ENCODE peak calls at places on chromosomes 5 and 9, in eight cellular contexts. X is kidney epithelial cell, F is PC-3, H is nephron progenitor cell, E is cardiac muscle cell, G is endothelial cell of umbilical vein, I is IMR-90, J is neural crest cell. B is an unnamed sample.

GRCh38 chr5:65926893-65927292 is 518 bp downstream of the ERBIN start:
- DNase-seq in X (no peak), F (no peak), H (peak), E (peak), G (no peak), I (no peak), J (no peak), B (no peak)

GRCh38 chr9:16996901-16997491 is 126.5 kb upstream of the BNC2 start:
- DNase-seq in X (no peak), F (no peak), H (no peak), E (no peak), G (no peak), I (no peak), J (no peak), B (no peak)

GRCh38 chr9:9942764-9943424 is 669.9 kb downstream of the PTPRD start:
- DNase-seq in X (no peak), F (peak), H (peak), E (peak), G (peak), I (peak), J (peak), B (peak)

GRCh38 chr5:5424736-5425135 is 2.3 kb downstream of the ICE1 start:
- DNase-seq in X (no peak), F (no peak), H (no peak), E (no peak), G (peak), I (no peak), J (no peak), B (no peak)

GRCh38 chr5:82287625-82288024 is 9.5 kb upstream of the RPS23 start:
- DNase-seq in X (no peak), F (no peak), H (no peak), E (no peak), G (no peak), I (no peak), J (no peak), B (no peak)

GRCh38 chr5:149412783-149413476 is 33.8 kb upstream of the IL17B start:
- DNase-seq in X (no peak), F (no peak), H (no peak), E (no peak), G (no peak), I (no peak), J (no peak), B (no peak)

GRCh38 chr5:14036514-14036913 is 92.0 kb upstream of the DNAH5 start:
- DNase-seq in X (no peak), F (peak), H (no peak), E (no peak), G (no peak), I (peak), J (no peak), B (no peak)

GRCh38 chr9:127311239-127311741 is 46.7 kb downstream of the GARNL3 start:
- DNase-seq in X (no peak), F (peak), H (peak), E (peak), G (peak), I (peak), J (peak), B (no peak)

GRCh38 chr9:129995409-129996160 is 47.4 kb downstream of the FNBP1 start:
- DNase-seq in X (no peak), F (peak), H (no peak), E (peak), G (peak), I (peak), J (no peak), B (no peak)

GRCh38 chr9:83154087-83154736 is 91.3 kb upstream of the RASEF start:
- DNase-seq in X (peak), F (peak), H (no peak), E (peak), G (no peak), I (peak), J (no peak), B (no peak)

GRCh38 chr9:128634651-128635262 is 21.9 kb downstream of the DYNC2I2 start:
- DNase-seq in X (no peak), F (no peak), H (no peak), E (no peak), G (no peak), I (no peak), J (no peak), B (no peak)

GRCh38 chr9:1969898-1970297 is 45.2 kb upstream of the SMARCA2 start:
- DNase-seq in X (no peak), F (no peak), H (no peak), E (no peak), G (no peak), I (no peak), J (no peak), B (no peak)

GRCh38 chr9:35229066-35229778 is 67.4 kb downstream of the UNC13B start:
- DNase-seq in X (no peak), F (peak), H (no peak), E (no peak), G (peak), I (no peak), J (no peak), B (no peak)

GRCh38 chr5:6837519-6838110 is 124.4 kb downstream of the TENT4A start:
- DNase-seq in X (no peak), F (peak), H (peak), E (no peak), G (peak), I (no peak), J (peak), B (peak)

GRCh38 chr5:177403194-177403825 is 2.8 kb upstream of the PFN3 start:
- DNase-seq in X (no peak), F (peak), H (peak), E (no peak), G (no peak), I (peak), J (peak), B (peak)

GRCh38 chr9:95504053-95504963 is 12.5 kb downstream of the PTCH1 start:
- DNase-seq in X (no peak), F (peak), H (peak), E (peak), G (peak), I (peak), J (no peak), B (no peak)

GRCh38 chr9:132651259-132651658 is 18.5 kb downstream of the DDX31 start:
- DNase-seq in X (no peak), F (peak), H (no peak), E (peak), G (peak), I (peak), J (peak), B (peak)

GRCh38 chr5:73818357-73818756 is 192.4 kb downstream of the ARHGEF28 start:
- DNase-seq in X (peak), F (peak), H (no peak), E (peak), G (no peak), I (peak), J (no peak), B (no peak)

GRCh38 chr5:139019880-139020279 is 144.7 kb upstream of the LRRTM2 start:
- DNase-seq in X (no peak), F (no peak), H (no peak), E (peak), G (no peak), I (no peak), J (no peak), B (no peak)

GRCh38 chr5:147310059-147310704 is 75.4 kb downstream of the STK32A start:
- DNase-seq in X (peak), F (peak), H (no peak), E (peak), G (peak), I (peak), J (no peak), B (peak)

GRCh38 chr9:107734231-107735014 is 244.9 kb upstream of the KLF4 start:
- DNase-seq in X (no peak), F (no peak), H (no peak), E (peak), G (no peak), I (peak), J (no peak), B (no peak)

GRCh38 chr9:128690684-128691034 is 1.6 kb downstream of the SET start:
- DNase-seq in X (no peak), F (no peak), H (no peak), E (no peak), G (no peak), I (no peak), J (no peak), B (no peak)

DNA sequence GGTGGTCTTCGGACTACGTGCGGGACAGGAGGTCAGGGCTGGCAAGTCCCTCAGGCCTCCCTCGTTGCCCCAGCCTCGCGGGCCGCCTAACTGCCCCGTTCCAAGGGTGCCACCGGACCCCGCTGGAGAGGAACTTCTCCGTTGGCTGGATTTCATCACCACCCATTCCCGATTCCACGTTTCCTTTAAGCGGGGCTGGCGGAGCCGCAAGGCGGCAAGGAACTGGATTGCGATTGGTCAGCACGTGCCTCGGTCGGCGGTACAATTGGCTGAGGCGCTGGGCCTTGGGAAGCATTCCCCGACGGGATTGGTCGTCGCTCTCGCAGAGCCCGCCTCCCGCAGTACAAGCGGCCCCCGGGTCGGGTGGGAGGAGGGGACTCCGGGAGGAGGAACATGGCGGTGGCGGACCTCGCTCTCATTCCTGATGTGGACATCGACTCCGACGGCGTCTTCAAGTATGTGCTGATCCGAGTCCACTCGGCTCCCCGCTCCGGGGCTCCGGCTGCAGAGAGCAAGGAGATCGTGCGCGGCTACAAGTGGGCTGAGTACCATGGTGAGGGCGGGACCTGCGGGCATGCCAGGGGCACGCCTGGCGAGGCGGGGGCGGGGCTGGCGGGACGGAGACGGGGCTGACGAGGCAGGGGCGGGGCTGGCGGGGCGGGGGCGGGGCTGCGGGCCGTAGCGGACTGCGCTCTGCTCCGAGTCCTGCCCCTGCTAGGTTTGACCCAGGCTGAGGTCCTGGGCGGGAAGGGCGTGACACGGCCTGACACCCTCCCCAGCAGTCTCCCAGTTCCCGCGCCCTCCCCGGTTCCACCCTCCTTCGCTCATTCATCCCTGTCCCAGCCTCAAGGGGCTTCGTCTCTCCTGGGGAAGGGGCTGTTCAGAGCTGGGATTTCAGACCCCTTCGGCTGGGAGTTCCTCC is at the start of gene PHPT1:
- DNase-seq in X (peak), F (peak), H (peak), E (peak), G (peak), I (peak), J (peak), B (peak)
- TF ChIP-seq CTCF in X (no peak), F (no peak), H (no peak), E (no peak), G (no peak), I (no peak), J (no peak), B (no peak)

DNA sequence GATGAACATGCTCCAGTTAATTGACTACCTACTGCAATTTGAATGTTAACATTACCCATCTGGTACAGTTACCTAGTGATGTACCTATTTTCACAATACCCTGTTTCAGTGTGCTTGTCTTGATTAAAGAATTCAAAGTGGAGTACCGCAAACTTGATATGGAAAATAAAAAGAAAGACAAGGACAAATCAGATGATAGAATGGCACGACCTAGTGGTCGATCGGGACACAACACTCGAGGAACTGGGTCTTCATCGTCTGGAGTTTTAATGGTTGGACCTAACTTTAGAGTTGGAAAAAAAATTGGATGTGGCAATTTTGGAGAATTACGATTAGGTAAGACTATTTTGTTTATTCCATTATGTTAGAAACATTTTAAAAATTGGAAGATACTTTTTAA is 33.5 kb downstream of the CSNK1G3 start:
- DNase-seq in X (no peak), F (peak), H (no peak), E (peak), G (peak), I (no peak), J (no peak), B (peak)
- TF ChIP-seq CTCF in X (peak), F (peak), H (peak), E (peak), G (peak), I (peak), J (peak), B (peak)

GRCh38 chr9:123091459-123091858 is 58.0 kb downstream of the GPR21 start:
- DNase-seq in X (no peak), F (no peak), H (no peak), E (no peak), G (no peak), I (no peak), J (no peak), B (no peak)
- TF ChIP-seq CTCF in X (no peak), F (peak), H (no peak), E (no peak), G (no peak), I (peak), J (no peak), B (peak)

GRCh38 chr9:73079326-73079725 is 72.3 kb upstream of the ANXA1 start:
- DNase-seq in X (no peak), F (peak), H (no peak), E (no peak), G (no peak), I (no peak), J (no peak), B (no peak)
- TF ChIP-seq CTCF in X (no peak), F (peak), H (no peak), E (no peak), G (no peak), I (no peak), J (no peak), B (no peak)

B was measured in BE2C.